ENCODE peak calls at places on chromosome 6, in five cellular contexts. T is left ventricle myocardium inferior, I is stomach, E is mesenchymal stem cell, F is hepatocyte. M is an unnamed sample.

GRCh38 chr6:79461205-79461604 is 76.0 kb downstream of the LCA5 start:
- DNase-seq in T (no peak), I (no peak), E (no peak), F (no peak), M (no peak)

GRCh38 chr6:80523029-80523428 is 416.6 kb downstream of the BCKDHB start:
- DNase-seq in T (no peak), I (no peak), E (no peak), F (no peak), M (no peak)

GRCh38 chr6:144411506-144412165 is 126.5 kb downstream of the UTRN start:
- DNase-seq in T (no peak), I (no peak), E (peak; percentile 29), F (no peak), M (no peak)

GRCh38 chr6:25270559-25270958 is 8.6 kb upstream of the CARMIL1 start:
- DNase-seq in T (no peak), I (no peak), E (no peak), F (no peak), M (no peak)

GRCh38 chr6:37489697-37490336 is 9.9 kb downstream of the CCDC167 start:
- DNase-seq in T (no peak), I (no peak), E (no peak), F (no peak), M (no peak)

GRCh38 chr6:31697555-31697954 is 5.6 kb downstream of the ABHD16A start:
- DNase-seq in T (no peak), I (no peak), E (no peak), F (no peak), M (no peak)

GRCh38 chr6:73702444-73702843 is 6.4 kb downstream of the CD109 start:
- DNase-seq in T (no peak), I (no peak), E (no peak), F (no peak), M (no peak)

GRCh38 chr6:31680841-31681671 is at the start of gene LY6G5C:
- DNase-seq in T (peak; percentile 77), I (peak; percentile 87), E (peak; percentile 90), F (peak; percentile 89), M (peak; percentile 89)

GRCh38 chr6:705047-705446 is 12.1 kb upstream of the EXOC2 start:
- DNase-seq in T (no peak), I (no peak), E (no peak), F (no peak), M (no peak)

GRCh38 chr6:47440722-47441121 is 36.9 kb upstream of the CD2AP start:
- DNase-seq in T (no peak), I (no peak), E (no peak), F (no peak), M (no peak)

GRCh38 chr6:36246511-36247268 is 23.2 kb upstream of the PNPLA1 start:
- DNase-seq in T (no peak), I (no peak), E (no peak), F (no peak), M (no peak)

GRCh38 chr6:112029045-112029822 is 24.7 kb upstream of the CCN6 start:
- DNase-seq in T (peak; percentile 62), I (peak; percentile 76), E (peak; percentile 72), F (peak; percentile 58), M (peak; percentile 80)

GRCh38 chr6:46380152-46380807 is 111.0 kb downstream of the RCAN2 start:
- DNase-seq in T (no peak), I (no peak), E (no peak), F (no peak), M (no peak)

GRCh38 chr6:114342086-114342825 is 567 bp downstream of the HS3ST5 start:
- DNase-seq in T (no peak), I (no peak), E (peak; percentile 30), F (peak; percentile 52), M (peak; percentile 37)

GRCh38 chr6:160238786-160239751 is 19.6 kb downstream of the SLC22A2 start:
- DNase-seq in T (no peak), I (no peak), E (no peak), F (no peak), M (no peak)

GRCh38 chr6:73942581-73942980 is 246.6 kb downstream of the CD109 start:
- DNase-seq in T (no peak), I (no peak), E (peak; percentile 42), F (no peak), M (no peak)

GRCh38 chr6:146860583-146860982 is 261.8 kb downstream of the ADGB start:
- DNase-seq in T (no peak), I (no peak), E (no peak), F (no peak), M (no peak)

GRCh38 chr6:1858191-1858590 is 248.5 kb downstream of the FOXC1 start:
- DNase-seq in T (no peak), I (no peak), E (no peak), F (no peak), M (no peak)

GRCh38 chr6:5866547-5867051 is 140.1 kb downstream of the NRN1 start:
- DNase-seq in T (no peak), I (no peak), E (peak; percentile 57), F (peak; percentile 37), M (no peak)

GRCh38 chr6:35017461-35018183 is 123.5 kb downstream of the TCP11 start:
- DNase-seq in T (peak; percentile 58), I (no peak), E (no peak), F (no peak), M (no peak)

GRCh38 chr6:138331444-138331843 is 46.3 kb upstream of the SMIM28 start:
- DNase-seq in T (no peak), I (no peak), E (no peak), F (no peak), M (no peak)

GRCh38 chr6:128641701-128642100 is 121.3 kb upstream of the PTPRK start:
- DNase-seq in T (no peak), I (no peak), E (peak; percentile 29), F (no peak), M (no peak)

GRCh38 chr6:127833336-127833735 is 67.5 kb downstream of the THEMIS start:
- DNase-seq in T (no peak), I (no peak), E (no peak), F (no peak), M (no peak)

GRCh38 chr6:46051962-46052361 is 36.3 kb upstream of the CLIC5 start:
- DNase-seq in T (no peak), I (no peak), E (peak; percentile 14), F (no peak), M (no peak)

GRCh38 chr6:139587469-139587868 is 213.0 kb upstream of the CITED2 start:
- DNase-seq in T (no peak), I (no peak), E (peak; percentile 89), F (no peak), M (no peak)

GRCh38 chr6:27962506-27962905 is 5.5 kb downstream of the OR2B6 start:
- DNase-seq in T (no peak), I (no peak), E (no peak), F (no peak), M (no peak)

GRCh38 chr6:372336-372911 is 19.1 kb upstream of the IRF4 start:
- DNase-seq in T (no peak), I (no peak), E (no peak), F (peak; percentile 10), M (no peak)

GRCh38 chr6:158958504-158959386 is 41.3 kb downstream of the RSPH3 start:
- DNase-seq in T (no peak), I (no peak), E (no peak), F (no peak), M (no peak)

GRCh38 chr6:155452576-155452975 is 3.1 kb downstream of the NOX3 start:
- DNase-seq in T (no peak), I (no peak), E (no peak), F (no peak), M (no peak)

GRCh38 chr6:10424005-10424404 is 9.1 kb upstream of the TFAP2A start:
- DNase-seq in T (no peak), I (no peak), E (no peak), F (no peak), M (peak; percentile 43)
- H3K4me3 ChIP-seq in T (no peak overlapping the region), I (no peak overlapping the region), E (no peak overlapping the region), F (no peak overlapping the region), M (no peak overlapping the region)

GRCh38 chr6:123677897-123678296 is 41.1 kb upstream of the TRDN start:
- DNase-seq in T (no peak), I (no peak), E (no peak), F (no peak), M (no peak)
- H3K27ac ChIP-seq in T (no peak overlapping the region), I (no peak overlapping the region), E (no peak overlapping the region), F (no peak overlapping the region), M (no peak overlapping the region)

GRCh38 chr6:23269436-23269835 is 700.1 kb downstream of the HDGFL1 start:
- DNase-seq in T (no peak), I (no peak), E (no peak), F (no peak), M (no peak)

GRCh38 chr6:23262864-23263263 is 693.5 kb downstream of the HDGFL1 start:
- DNase-seq in T (no peak), I (no peak), E (no peak), F (no peak), M (no peak)

GRCh38 chr6:23265270-23265669 is 695.9 kb downstream of the HDGFL1 start:
- DNase-seq in T (no peak), I (no peak), E (no peak), F (no peak), M (no peak)

GRCh38 chr6:23266536-23266935 is 697.2 kb downstream of the HDGFL1 start:
- DNase-seq in T (no peak), I (no peak), E (no peak), F (no peak), M (no peak)

DNA sequence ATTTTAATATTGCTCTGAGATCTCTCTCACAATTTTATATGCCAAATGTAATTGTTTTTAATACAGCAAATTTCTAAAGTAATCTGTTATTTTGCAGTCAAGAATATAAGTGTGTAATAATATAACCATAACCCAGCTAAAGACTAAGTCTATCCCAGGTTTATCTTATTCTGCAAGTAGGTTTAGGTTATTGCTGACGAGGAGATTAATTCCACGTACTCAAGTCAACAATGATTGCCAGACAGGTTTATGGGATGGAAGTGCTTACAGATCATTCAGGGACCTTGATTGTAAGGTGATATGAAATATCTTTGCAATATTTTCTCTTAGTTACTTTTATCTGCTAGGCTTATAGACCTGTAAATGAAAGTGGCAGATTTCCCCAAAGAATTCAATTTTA is 698.3 kb downstream of the HDGFL1 start:
- DNase-seq in T (no peak), I (no peak), E (no peak), F (no peak), M (no peak)
- H3K9me3 ChIP-seq in T (no peaks in the 10 kb centered on the region), I (no peaks in the 10 kb centered on the region), E (peaks cover 7% of the 10 kb centered on the region), F (no peaks in the 10 kb centered on the region), M (no peaks in the 10 kb centered on the region)

DNA sequence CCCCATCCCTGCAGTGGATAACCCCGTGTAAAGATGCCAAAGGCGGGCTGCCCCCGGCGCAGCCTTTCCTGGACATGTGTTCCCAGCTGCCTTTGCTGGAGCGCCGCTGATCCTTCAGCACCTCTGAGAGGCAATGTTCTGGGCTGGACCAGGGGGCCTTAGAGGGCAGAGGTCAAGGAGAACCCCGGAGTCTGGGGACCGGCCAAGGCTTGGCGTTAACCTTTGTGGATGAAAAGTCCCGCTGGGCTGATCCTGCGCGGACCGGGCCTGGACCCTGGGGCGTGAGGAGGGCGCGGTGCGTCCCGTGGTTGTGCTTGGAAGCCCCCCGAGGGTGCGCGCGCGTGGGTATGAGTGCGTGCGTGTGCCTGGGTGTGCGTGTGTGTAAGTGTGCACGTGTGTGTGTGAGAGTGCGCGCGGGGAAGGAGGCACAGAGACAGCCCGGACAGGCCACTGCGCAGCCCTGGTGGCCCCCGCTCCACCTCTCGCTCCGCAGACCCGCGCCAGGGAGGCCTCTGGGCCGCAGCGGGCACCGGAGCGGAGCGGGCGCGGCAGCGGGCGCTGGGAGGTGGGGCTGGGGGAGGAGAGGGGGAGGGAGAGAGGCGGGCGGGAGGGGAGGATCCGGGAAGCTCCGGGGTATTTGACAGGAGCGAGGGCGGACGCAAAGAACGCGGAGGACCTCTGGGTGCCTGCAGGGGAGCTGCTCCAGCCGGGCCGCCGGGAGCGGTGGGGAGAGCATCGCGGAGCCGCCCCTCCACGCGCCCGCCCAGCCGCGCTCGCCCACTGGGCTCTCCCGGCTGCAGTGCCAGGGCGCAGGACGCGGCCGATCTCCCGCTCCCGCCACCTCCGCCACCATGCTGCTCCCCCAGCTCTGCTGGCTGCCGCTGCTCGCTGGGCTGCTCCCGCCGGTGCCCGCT is at the start of gene SMOC2:
- DNase-seq in T (peak; percentile 66), I (no peak), E (no peak), F (peak; percentile 47), M (peak; percentile 67)
- H3K4me3 ChIP-seq in T (peak within 1 kb of the TSS; percentile 72), I (peak within 1 kb of the TSS; percentile 57), E (peak within 1 kb of the TSS; percentile 69), F (peak within 1 kb of the TSS; percentile 41), M (peak within 1 kb of the TSS; percentile 47)